ENCODE peak calls at places on chromosomes 7 and 10, in eight cellular contexts. R is body of pancreas; X is colonic mucosa; U is cardiac muscle cell; D is upper lobe of right lung; I is fibroblast of mammary gland; S is CD8-positive, alpha-beta T cell; L is PC-9. W is an unnamed sample.

GRCh38 chr7:137081694-137082093 is 213.2 kb downstream of the CHRM2 start:
- DNase-seq in R (peak), X (peak), U (peak), D (no peak), I (peak), S (no peak), L (no peak), W (peak)

GRCh38 chr10:13453896-13454295 is 74.9 kb downstream of the BEND7 start:
- DNase-seq in R (no peak), X (no peak), U (no peak), D (no peak), I (no peak), S (no peak), L (no peak), W (no peak)

GRCh38 chr10:70918851-70919530 is 30.6 kb upstream of the PCBD1 start:
- DNase-seq in R (peak), X (peak), U (no peak), D (no peak), I (no peak), S (no peak), L (no peak), W (no peak)

GRCh38 chr7:43071604-43072003 is 40.8 kb upstream of the HECW1 start:
- DNase-seq in R (no peak), X (no peak), U (peak), D (no peak), I (peak), S (no peak), L (no peak), W (no peak)

GRCh38 chr10:122780391-122780790 is 65.3 kb downstream of the CUZD1 start:
- DNase-seq in R (no peak), X (no peak), U (no peak), D (no peak), I (no peak), S (no peak), L (no peak), W (no peak)

GRCh38 chr7:36265720-36266119 is 112.7 kb downstream of the EEPD1 start:
- DNase-seq in R (no peak), X (no peak), U (peak), D (no peak), I (no peak), S (no peak), L (no peak), W (no peak)

GRCh38 chr10:49288341-49289065 is 10.5 kb upstream of the C10orf71 start:
- DNase-seq in R (no peak), X (no peak), U (no peak), D (no peak), I (no peak), S (no peak), L (no peak), W (no peak)

GRCh38 chr10:18418579-18419210 is 232.7 kb downstream of the NSUN6 start:
- DNase-seq in R (no peak), X (no peak), U (no peak), D (no peak), I (peak), S (no peak), L (no peak), W (no peak)

GRCh38 chr10:110612073-110612472 is 32.1 kb upstream of the RBM20 start:
- DNase-seq in R (no peak), X (no peak), U (no peak), D (no peak), I (no peak), S (no peak), L (no peak), W (no peak)

GRCh38 chr10:104046651-104047050 is 39.0 kb downstream of the COL17A1 start:
- DNase-seq in R (no peak), X (no peak), U (no peak), D (no peak), I (no peak), S (no peak), L (no peak), W (no peak)

GRCh38 chr7:6438427-6438826 is 9.3 kb downstream of the DAGLB start:
- DNase-seq in R (no peak), X (no peak), U (no peak), D (no peak), I (no peak), S (no peak), L (no peak), W (no peak)

GRCh38 chr10:75015440-75015839 is 96.0 kb upstream of the SAMD8 start:
- DNase-seq in R (no peak), X (no peak), U (no peak), D (no peak), I (no peak), S (no peak), L (no peak), W (no peak)

GRCh38 chr7:149880871-149881301 is 7.1 kb downstream of the ATP6V0E2 start:
- DNase-seq in R (no peak), X (peak), U (peak), D (peak), I (no peak), S (no peak), L (no peak), W (no peak)

GRCh38 chr7:140597425-140597949 is 43.1 kb downstream of the DENND2A start:
- DNase-seq in R (no peak), X (no peak), U (peak), D (peak), I (no peak), S (no peak), L (no peak), W (no peak)

GRCh38 chr10:72254891-72255568 is 18.7 kb upstream of the DDIT4 start:
- DNase-seq in R (peak), X (peak), U (peak), D (peak), I (peak), S (peak), L (peak), W (no peak)
- H3K4me3 ChIP-seq in R (no peak), X (peak), U (no peak), D (no peak), I (no peak), S (peak), L (no peak), W (no peak)

GRCh38 chr10:88989824-88990527 is 622 bp upstream of the FAS start:
- DNase-seq in R (no peak), X (no peak), U (peak), D (no peak), I (peak), S (no peak), L (no peak), W (no peak)

GRCh38 chr10:88991900-88992237 is 1.3 kb downstream of the FAS start:
- DNase-seq in R (no peak), X (no peak), U (no peak), D (no peak), I (no peak), S (no peak), L (no peak), W (no peak)

GRCh38 chr10:88992945-88993537 is 2.4 kb downstream of the FAS start:
- DNase-seq in R (no peak), X (peak), U (peak), D (no peak), I (peak), S (no peak), L (no peak), W (no peak)

GRCh38 chr10:88990528-88991160 is at the start of gene FAS:
- DNase-seq in R (peak), X (peak), U (peak), D (peak), I (peak), S (peak), L (peak), W (no peak)

DNA sequence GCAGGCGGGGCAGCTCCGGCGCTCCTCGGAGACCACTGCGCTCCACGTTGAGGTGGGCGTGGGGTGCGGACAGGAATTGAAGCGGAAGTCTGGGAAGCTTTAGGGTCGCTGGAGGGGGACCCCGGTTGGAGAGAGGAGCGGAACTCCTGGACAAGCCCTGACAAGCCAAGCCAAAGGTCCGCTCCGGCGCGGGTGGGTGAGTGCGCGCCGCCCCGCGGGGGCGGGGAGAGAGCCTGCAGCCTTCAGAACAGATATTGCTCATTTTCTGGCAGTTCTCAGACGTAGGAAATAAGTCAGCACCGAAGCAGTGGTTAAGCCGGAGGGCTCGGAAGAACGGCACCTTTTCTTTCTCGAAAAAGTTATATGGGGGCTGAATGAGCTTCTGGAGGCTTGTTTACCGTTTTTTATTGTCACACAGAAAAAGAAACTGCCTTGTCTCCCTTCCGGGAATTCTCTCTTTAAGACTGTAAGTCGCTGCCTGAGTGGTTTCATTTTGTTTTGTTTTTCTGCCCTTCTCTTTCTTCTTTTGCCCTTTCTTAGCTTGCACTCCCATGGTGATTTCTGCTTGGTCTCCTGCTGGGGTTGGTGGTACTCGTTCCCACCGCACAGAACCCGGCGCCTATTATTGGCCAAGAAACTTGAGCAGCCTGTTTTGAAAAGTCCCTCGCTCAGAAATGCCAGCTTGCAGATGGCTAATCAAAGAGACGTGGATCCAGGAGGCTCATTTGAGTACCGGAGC is 732 bp downstream of the FAS start:
- DNase-seq in R (peak), X (peak), U (peak), D (peak), I (peak), S (peak), L (peak), W (no peak)
- TF ChIP-seq CTCF in R (peak), X (no peak), U (peak), D (no peak), I (no peak), S (no peak), L (no peak), W (no peak)

GRCh38 chr10:98265403-98266378 is 2.3 kb downstream of the LOXL4 start:
- DNase-seq in R (no peak), X (no peak), U (no peak), D (no peak), I (no peak), S (peak), L (no peak), W (no peak)
- H3K4me3 ChIP-seq in R (no peak), X (no peak), U (no peak), D (no peak), I (no peak), S (no peak), L (no peak), W (peak)

DNA sequence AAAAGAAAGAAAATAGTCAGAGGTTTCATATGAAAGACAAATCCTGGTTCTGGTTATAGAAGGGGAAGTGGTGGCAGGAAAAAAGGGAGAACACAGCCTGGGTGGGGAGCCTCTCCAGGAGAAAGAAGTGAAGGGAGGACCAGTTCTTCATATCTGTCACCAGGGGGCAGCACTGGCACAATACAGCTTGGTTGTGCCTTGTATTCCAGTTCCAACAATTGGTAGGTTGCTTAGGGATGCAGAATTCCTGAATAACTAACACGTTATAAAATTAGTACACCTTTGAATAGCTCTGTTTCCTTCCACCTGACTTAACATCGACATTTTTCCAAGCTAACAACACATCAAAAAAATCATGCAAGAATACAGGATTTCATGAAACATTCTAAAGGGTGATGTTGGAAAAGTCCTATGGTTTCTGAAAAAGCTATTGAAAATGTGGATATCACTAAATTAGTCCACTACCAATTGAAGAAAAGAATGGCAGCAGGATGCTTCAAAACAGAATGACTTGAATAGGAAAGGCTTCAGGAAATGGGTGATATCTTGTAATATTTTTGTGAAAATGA is 52.9 kb downstream of the CYP26A1 start:
- DNase-seq in R (no peak), X (no peak), U (no peak), D (no peak), I (no peak), S (no peak), L (no peak), W (no peak)
- TF ChIP-seq CTCF in R (no peak), X (peak), U (peak), D (peak), I (peak), S (no peak), L (peak), W (peak)

DNA sequence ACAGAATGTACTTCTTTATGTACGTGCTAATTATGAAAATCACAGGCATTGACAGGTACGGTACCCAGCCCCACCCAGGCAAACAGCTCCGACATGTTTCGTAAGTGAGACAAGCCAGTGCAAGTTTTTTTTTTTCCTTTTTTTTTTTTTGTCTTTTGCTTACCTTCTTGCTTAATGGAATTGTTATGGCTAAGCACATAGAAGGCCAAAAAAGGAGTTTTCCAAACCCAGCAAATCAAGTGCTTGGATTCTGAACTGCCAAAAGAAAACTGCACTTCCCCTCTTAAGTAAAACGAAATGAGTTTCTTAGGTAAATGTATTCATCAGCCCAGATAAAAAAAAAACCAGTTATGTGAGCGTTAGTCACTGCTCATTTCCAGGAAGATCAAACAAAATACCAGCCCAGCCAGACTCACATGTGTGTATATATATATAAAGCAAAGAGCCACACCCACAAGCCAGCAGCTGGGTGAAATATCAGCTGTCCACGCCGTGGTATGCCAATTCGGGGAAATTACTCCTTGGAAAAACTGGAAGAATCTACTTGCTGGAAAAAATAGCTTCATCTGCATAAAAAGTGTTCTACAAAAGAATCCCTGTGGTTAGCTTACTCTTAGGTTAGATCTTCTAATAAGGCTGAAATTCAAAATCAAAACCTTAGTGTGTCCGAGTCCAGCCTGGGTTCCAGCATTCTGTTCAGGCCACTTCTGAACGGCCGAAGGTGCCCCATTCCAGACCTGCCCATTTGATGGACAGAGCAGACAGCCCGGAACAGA is 8.0 kb downstream of the KLF6 start:
- DNase-seq in R (peak), X (peak), U (peak), D (no peak), I (peak), S (peak), L (peak), W (no peak)
- H3K4me3 ChIP-seq in R (no peak), X (no peak), U (no peak), D (peak), I (no peak), S (no peak), L (no peak), W (no peak)

GRCh38 chr7:12686894-12687212 is 580 bp upstream of the ARL4A start:
- DNase-seq in R (no peak), X (no peak), U (no peak), D (no peak), I (no peak), S (no peak), L (no peak), W (no peak)
- TF ChIP-seq CTCF in R (no peak), X (no peak), U (no peak), D (no peak), I (no peak), S (peak), L (peak), W (no peak)

GRCh38 chr10:121608669-121609190 is 10.5 kb upstream of the FGFR2 start:
- DNase-seq in R (peak), X (peak), U (peak), D (peak), I (no peak), S (no peak), L (peak), W (no peak)
- H3K4me3 ChIP-seq in R (no peak), X (peak), U (peak), D (peak), I (no peak), S (no peak), L (no peak), W (peak)

GRCh38 chr7:93601363-93601762 is 26.8 kb upstream of the CALCR start:
- DNase-seq in R (no peak), X (no peak), U (no peak), D (no peak), I (peak), S (no peak), L (no peak), W (no peak)
- TF ChIP-seq CTCF in R (no peak), X (no peak), U (no peak), D (no peak), I (no peak), S (no peak), L (no peak), W (no peak)

GRCh38 chr7:27526991-27527722 is 135.5 kb downstream of the HIBADH start:
- DNase-seq in R (no peak), X (no peak), U (peak), D (no peak), I (peak), S (no peak), L (no peak), W (no peak)
- H3K4me3 ChIP-seq in R (no peak), X (no peak), U (no peak), D (no peak), I (no peak), S (no peak), L (no peak), W (no peak)

GRCh38 chr10:92757720-92758119 is 68.0 kb downstream of the HHEX start:
- DNase-seq in R (no peak), X (no peak), U (no peak), D (no peak), I (no peak), S (no peak), L (no peak), W (no peak)

GRCh38 chr10:92756233-92757065 is 66.7 kb downstream of the HHEX start:
- DNase-seq in R (no peak), X (no peak), U (peak), D (no peak), I (no peak), S (no peak), L (no peak), W (no peak)

GRCh38 chr10:92758594-92758993 is 68.8 kb downstream of the HHEX start:
- DNase-seq in R (no peak), X (no peak), U (no peak), D (no peak), I (no peak), S (no peak), L (no peak), W (no peak)

GRCh38 chr10:92755725-92756124 is 66.0 kb downstream of the HHEX start:
- DNase-seq in R (no peak), X (no peak), U (peak), D (no peak), I (no peak), S (no peak), L (no peak), W (no peak)

DNA sequence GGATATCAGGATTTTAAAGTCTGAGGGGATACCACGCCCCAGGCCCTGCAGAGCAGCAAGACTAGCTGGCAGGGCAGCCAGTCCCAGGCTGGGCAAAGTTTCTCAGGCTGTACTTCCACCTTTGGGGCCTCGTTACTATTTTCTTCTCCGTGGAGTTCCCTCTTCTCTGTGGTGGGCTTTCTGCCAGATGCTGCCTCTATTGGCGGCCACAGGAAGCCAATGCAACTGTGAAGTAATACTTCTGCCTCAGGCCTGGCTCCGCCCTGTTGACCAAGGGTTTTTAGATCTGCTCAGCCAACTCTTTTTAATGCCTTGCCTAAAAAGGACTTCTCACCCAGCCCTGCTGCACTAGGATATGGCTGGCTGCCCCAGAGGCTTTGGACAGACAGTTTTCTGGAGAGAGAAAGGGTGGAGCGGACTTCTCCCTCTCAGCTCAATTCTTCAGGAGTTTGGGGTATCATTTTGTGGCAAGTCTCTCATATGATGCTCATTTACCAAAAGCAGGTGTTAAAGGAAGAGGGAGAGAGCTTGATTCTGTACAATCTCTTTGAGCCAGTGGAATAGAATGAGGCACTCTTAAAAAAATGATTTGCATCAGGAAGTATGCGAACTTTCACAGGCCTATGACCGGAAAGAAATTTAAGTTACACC is 67.4 kb downstream of the HHEX start:
- DNase-seq in R (peak), X (peak), U (peak), D (peak), I (peak), S (no peak), L (peak), W (peak)
- TF ChIP-seq CTCF in R (no peak), X (no peak), U (peak), D (peak), I (no peak), S (no peak), L (no peak), W (no peak)

W was measured in AG04449.